ENCODE peak calls at places on chromosomes 11 and 22, in four cellular contexts. X, A, E and L are unnamed samples.

GRCh38 chr11:15940462-15941205 is 415.7 kb downstream of the SOX6 start:
- DNase-seq in X (no peak), A (no peak), E (no peak), L (no peak)

GRCh38 chr11:76763573-76764348 is 19.4 kb upstream of the TSKU start:
- DNase-seq in X (peak; percentile 53), A (peak; percentile 86), E (no peak), L (no peak)

GRCh38 chr11:130369141-130369691 is 54.5 kb upstream of the ZBTB44 start:
- DNase-seq in X (no peak), A (no peak), E (no peak), L (no peak)

GRCh38 chr11:113884361-113884836 is 9.0 kb upstream of the USP28 start:
- DNase-seq in X (no peak), A (peak; percentile 30), E (no peak), L (no peak)

GRCh38 chr11:693415-693831 is 1.6 kb downstream of the DEAF1 start:
- DNase-seq in X (peak; percentile 80), A (peak; percentile 31), E (no peak), L (no peak)

GRCh38 chr11:77320351-77320750 is 18.9 kb upstream of the GDPD4 start:
- DNase-seq in X (no peak), A (no peak), E (no peak), L (no peak)

GRCh38 chr11:130876931-130877330 is 39.3 kb downstream of the SNX19 start:
- DNase-seq in X (no peak), A (no peak), E (no peak), L (no peak)

GRCh38 chr11:126341760-126342161 is 13.7 kb upstream of the ST3GAL4 start:
- DNase-seq in X (peak; percentile 80), A (peak; percentile 71), E (no peak), L (no peak)

GRCh38 chr11:92026664-92027063 is 198.0 kb upstream of the FAT3 start:
- DNase-seq in X (no peak), A (no peak), E (no peak), L (no peak)

GRCh38 chr11:128422576-128423370 is 164.6 kb downstream of the ETS1 start:
- DNase-seq in X (peak; percentile 18), A (no peak), E (no peak), L (no peak)

GRCh38 chr11:96961931-96962330 is 572.1 kb downstream of the JRKL start:
- DNase-seq in X (no peak), A (no peak), E (no peak), L (no peak)

GRCh38 chr11:103648670-103649400 is 387.6 kb upstream of the DDI1 start:
- DNase-seq in X (no peak), A (peak; percentile 34), E (no peak), L (no peak)

GRCh38 chr11:19511413-19512183 is 201.0 kb upstream of the NAV2 start:
- DNase-seq in X (peak; percentile 7), A (peak; percentile 71), E (no peak), L (no peak)

GRCh38 chr11:12113294-12113693 is 2.9 kb downstream of the MICAL2 start:
- DNase-seq in X (no peak), A (no peak), E (no peak), L (no peak)

GRCh38 chr11:64745219-64745522 is 1.2 kb upstream of the RASGRP2 start:
- DNase-seq in X (peak; percentile 99), A (no peak), E (no peak), L (no peak)

GRCh38 chr11:128198206-128198605 is 389.2 kb downstream of the ETS1 start:
- DNase-seq in X (no peak), A (peak; percentile 57), E (no peak), L (no peak)

GRCh38 chr11:46122955-46123354 is 1.7 kb upstream of the PHF21A start:
- DNase-seq in X (peak; percentile 34), A (peak; percentile 55), E (no peak), L (no peak)

GRCh38 chr11:10592331-10592730 is 23.9 kb upstream of the LYVE1 start:
- DNase-seq in X (peak; percentile 68), A (peak; percentile 84), E (peak; percentile 26), L (peak; percentile 84)

GRCh38 chr22:22138915-22139314 is 105.7 kb upstream of the VPREB1 start:
- DNase-seq in X (no peak), A (no peak), E (no peak), L (no peak)

GRCh38 chr11:116182356-116182966 is 590.3 kb downstream of the BUD13 start:
- DNase-seq in X (no peak), A (no peak), E (no peak), L (no peak)

GRCh38 chr11:1514349-1515061 is 27.9 kb upstream of the MOB2 start:
- DNase-seq in X (no peak), A (no peak), E (no peak), L (no peak)

GRCh38 chr11:86456075-86456939 is 81.6 kb downstream of the CCDC81 start:
- DNase-seq in X (peak; percentile 81), A (peak; percentile 80), E (peak; percentile 67), L (peak; percentile 66)

GRCh38 chr22:42365337-42365865 is 66.8 kb downstream of the NFAM1 start:
- DNase-seq in X (no peak), A (no peak), E (no peak), L (no peak)

GRCh38 chr11:82927264-82927880 is 25.8 kb downstream of the DDIAS start:
- DNase-seq in X (peak; percentile 73), A (peak; percentile 68), E (peak; percentile 34), L (peak; percentile 24)

GRCh38 chr11:47070769-47071168 is 105.9 kb downstream of the ARFGAP2 start:
- DNase-seq in X (no peak), A (no peak), E (no peak), L (no peak)

GRCh38 chr11:59556115-59556882 is 45.0 kb downstream of the OR4D9 start:
- DNase-seq in X (peak; percentile 92), A (peak; percentile 93), E (peak; percentile 74), L (peak; percentile 83)

GRCh38 chr11:64001552-64002427 is 15.6 kb downstream of the OTUB1 start:
- DNase-seq in X (no peak), A (no peak), E (no peak), L (no peak)

GRCh38 chr11:110519816-110520215 is 90.1 kb downstream of the FDX1 start:
- DNase-seq in X (no peak), A (no peak), E (no peak), L (no peak)

GRCh38 chr11:68313574-68314202 is 1.3 kb downstream of the LRP5 start:
- DNase-seq in X (peak; percentile 74), A (peak; percentile 58), E (no peak), L (no peak)

GRCh38 chr11:12135185-12135584 is 24.8 kb downstream of the MICAL2 start:
- DNase-seq in X (no peak), A (no peak), E (no peak), L (no peak)

DNA sequence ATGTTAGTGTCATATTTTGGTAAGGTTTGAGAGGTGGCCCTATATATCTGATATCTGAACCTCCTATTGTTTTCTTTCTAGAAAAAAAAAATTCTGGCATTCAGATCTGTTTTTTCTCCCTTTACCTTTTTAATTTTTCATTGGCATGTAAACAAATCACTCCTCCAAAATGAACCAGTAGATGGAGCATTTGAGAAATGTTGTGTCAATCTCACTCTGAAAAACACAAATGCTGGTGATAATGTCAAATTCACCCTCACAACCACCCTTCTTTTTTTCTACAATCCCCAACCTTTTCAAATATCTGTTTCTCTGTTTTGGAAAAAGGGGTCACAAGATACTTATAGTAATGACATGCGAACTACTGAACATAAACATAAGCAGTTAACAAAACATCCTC is 9.1 kb downstream of the GUCY1A2 start:
- DNase-seq in X (no peak), A (no peak), E (no peak), L (no peak)
- TF ChIP-seq CTCF in X (no peak), A (no peak), E (peak; percentile 23), L (no peak)

GRCh38 chr11:3944198-3944597 is 88.7 kb downstream of the STIM1 start:
- DNase-seq in X (no peak), A (peak; percentile 81), E (no peak), L (no peak)

GRCh38 chr11:3947084-3947483 is 91.6 kb downstream of the STIM1 start:
- DNase-seq in X (peak; percentile 42), A (peak; percentile 60), E (no peak), L (no peak)

GRCh38 chr11:3949132-3949531 is 93.7 kb downstream of the STIM1 start:
- DNase-seq in X (peak; percentile 50), A (no peak), E (no peak), L (no peak)

GRCh38 chr11:3942956-3943497 is 87.6 kb downstream of the STIM1 start:
- DNase-seq in X (no peak), A (peak; percentile 42), E (no peak), L (no peak)

GRCh38 chr11:3946445-3947017 is 91.1 kb downstream of the STIM1 start:
- DNase-seq in X (no peak), A (no peak), E (no peak), L (no peak)
- H3K4me3 ChIP-seq in X (no peak overlapping the region), A (no peak overlapping the region), E (no peak overlapping the region), L (no peak overlapping the region)

GRCh38 chr22:37571258-37571991 is 8.5 kb downstream of the LGALS2 start:
- DNase-seq in X (peak; percentile 39), A (no peak), E (peak; percentile 63), L (no peak)
- TF ChIP-seq CTCF in X (no peak), A (no peak), E (peak; percentile 56), L (peak; percentile 12)

DNA sequence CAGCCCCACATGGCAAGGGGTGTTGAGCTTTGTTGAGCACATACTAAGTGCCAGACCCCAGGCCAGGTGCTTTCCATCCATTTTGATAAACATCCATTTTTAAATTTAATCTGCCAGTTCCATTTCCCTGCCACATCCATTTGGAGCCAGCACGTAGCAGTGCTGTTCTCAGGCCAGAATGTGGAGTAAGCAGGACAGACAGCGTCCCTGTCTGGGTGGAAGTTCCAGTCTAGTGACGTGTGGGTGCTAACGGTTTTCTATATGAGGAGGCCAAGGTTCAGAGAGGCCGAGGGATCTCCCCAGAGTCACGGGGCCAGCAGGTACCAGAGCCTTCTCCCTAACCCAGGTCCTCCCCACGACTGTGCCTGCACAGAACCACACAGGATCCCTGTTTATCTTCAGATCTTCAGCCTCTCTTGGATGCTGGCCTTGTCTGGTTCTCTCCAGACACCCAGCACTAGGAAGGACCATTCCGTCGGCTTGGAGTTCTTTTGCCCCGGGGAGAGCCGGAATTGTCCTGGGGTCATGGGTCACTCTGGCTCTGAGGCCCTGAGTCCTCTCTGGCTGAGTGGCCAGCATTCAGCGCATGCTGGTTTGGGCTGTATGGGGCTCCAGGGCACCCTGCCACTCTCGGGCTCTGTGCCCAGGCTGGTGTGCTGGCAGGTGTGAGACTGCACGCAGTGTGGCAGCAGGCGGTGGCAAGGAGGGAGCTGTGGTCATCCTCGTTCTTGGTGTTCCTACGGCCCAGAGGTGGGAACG is 63.6 kb upstream of the PPARA start:
- DNase-seq in X (no peak), A (peak; percentile 79), E (no peak), L (no peak)
- H3K4me3 ChIP-seq in X (no peak overlapping the region), A (peak overlapping the region; percentile 94), E (peak overlapping the region; percentile 64), L (no peak overlapping the region)